ENCODE peak calls at places on chromosomes 4 and X, in six cellular contexts. C, J, A, M, O and V are unnamed samples.

GRCh38 chr4:8538703-8539567 is 41.3 kb upstream of the GPR78 start:
- DNase-seq in C (no peak), J (no peak), M (peak; percentile 33), O (no peak), A (peak; percentile 55), V (no peak)

GRCh38 chrX:153736871-153737441 is 12.3 kb downstream of the ABCD1 start:
- DNase-seq in J (no peak), O (no peak), C (no peak), M (no peak), A (no peak), V (no peak)

GRCh38 chr4:25421819-25422511 is 44.9 kb downstream of the ANAPC4 start:
- DNase-seq in O (no peak), A (no peak), J (no peak), M (no peak), C (no peak), V (no peak)

GRCh38 chrX:140274761-140275525 is 229.9 kb downstream of the SOX3 start:
- DNase-seq in J (no peak), C (no peak), M (peak; percentile 35), A (peak; percentile 18), O (no peak), V (no peak)

GRCh38 chr4:177228599-177228998 is 81.1 kb upstream of the NEIL3 start:
- DNase-seq in C (no peak), M (no peak), O (no peak), A (no peak), J (no peak), V (no peak)

GRCh38 chrX:105460366-105460765 is 239.9 kb upstream of the TEX13A start:
- DNase-seq in M (no peak), A (peak; percentile 34), C (no peak), J (no peak), O (no peak), V (no peak)

GRCh38 chrX:73069365-73070035 is 9.8 kb downstream of the PABPC1L2A start:
- DNase-seq in O (no peak), J (no peak), M (no peak), C (no peak), A (no peak), V (no peak)

GRCh38 chr4:101155859-101156430 is 191.4 kb downstream of the PPP3CA start:
- DNase-seq in J (no peak), C (no peak), M (no peak), O (no peak), A (no peak), V (no peak)

GRCh38 chrX:110301194-110301593 is 16.7 kb downstream of the AMMECR1 start:
- DNase-seq in M (no peak), C (no peak), O (no peak), A (no peak), J (no peak), V (no peak)

GRCh38 chrX:110133735-110134370 is 130.9 kb downstream of the TMEM164 start:
- DNase-seq in A (no peak), O (no peak), J (no peak), M (no peak), C (no peak), V (no peak)

GRCh38 chr4:8735236-8736082 is 136.2 kb downstream of the HMX1 start:
- DNase-seq in M (no peak), A (no peak), J (no peak), O (no peak), C (no peak), V (no peak)

GRCh38 chrX:127129510-127129909 is 310.0 kb downstream of the PRR32 start:
- DNase-seq in A (no peak), M (no peak), C (no peak), J (no peak), O (no peak), V (no peak)

GRCh38 chr4:184794470-184794869 is 31.3 kb downstream of the ACSL1 start:
- DNase-seq in M (no peak), C (no peak), O (no peak), J (no peak), A (no peak), V (no peak)

GRCh38 chr4:71769434-71769833 is 14.4 kb downstream of the GC start:
- DNase-seq in C (no peak), A (no peak), O (no peak), M (no peak), J (no peak), V (no peak)

GRCh38 chrX:1463581-1464281 is 11.0 kb upstream of the ASMTL start:
- DNase-seq in O (no peak), M (no peak), J (no peak), A (no peak), C (no peak), V (peak; percentile 65)

GRCh38 chrX:86910602-86911311 is 606.8 kb upstream of the KLHL4 start:
- DNase-seq in M (no peak), J (no peak), C (no peak), O (no peak), A (no peak), V (no peak)

GRCh38 chr4:58983887-58984286 is 1873.7 kb upstream of the IGFBP7 start:
- DNase-seq in M (no peak), A (no peak), C (no peak), O (no peak), J (no peak), V (no peak)

GRCh38 chrX:1535241-1536041 is 1.5 kb downstream of the P2RY8 start:
- DNase-seq in O (peak; percentile 66), M (no peak), A (no peak), J (no peak), C (peak; percentile 35), V (peak; percentile 84)

GRCh38 chrX:19684265-19684664 is 169.0 kb upstream of the MAP3K15 start:
- DNase-seq in M (peak; percentile 69), C (no peak), O (no peak), A (no peak), J (no peak), V (no peak)

GRCh38 chr4:132396636-132397035 is 752.5 kb upstream of the PCDH10 start:
- DNase-seq in J (no peak), M (no peak), O (no peak), A (peak; percentile 20), C (no peak), V (no peak)

GRCh38 chrX:153703036-153703370 is 15.3 kb downstream of the SLC6A8 start:
- DNase-seq in M (no peak), O (no peak), A (no peak), C (no peak), J (no peak), V (no peak)

GRCh38 chr4:33111106-33111505 is 2390.9 kb downstream of the PCDH7 start:
- DNase-seq in A (no peak), C (no peak), M (no peak), O (no peak), J (no peak), V (no peak)

GRCh38 chr4:104491826-104492771 is 2.6 kb downstream of the CXXC4 start:
- DNase-seq in J (peak; percentile 33), M (no peak), O (no peak), C (no peak), A (peak; percentile 54), V (no peak)

GRCh38 chr4:55347610-55348228 is 1.7 kb downstream of the SRD5A3 start:
- DNase-seq in C (no peak), J (no peak), M (no peak), O (no peak), A (no peak), V (no peak)

GRCh38 chrX:24026403-24026801 is 584 bp downstream of the KLHL15 start:
- DNase-seq in C (no peak), O (no peak), A (peak; percentile 25), J (no peak), M (peak; percentile 21), V (no peak)

GRCh38 chr4:147340111-147340510 is 140.8 kb upstream of the EDNRA start:
- DNase-seq in J (no peak), A (peak; percentile 80), C (no peak), M (no peak), O (no peak), V (no peak)

GRCh38 chr4:64158648-64159326 is 250.5 kb downstream of the TECRL start:
- DNase-seq in C (no peak), J (peak; percentile 62), O (peak; percentile 3), A (peak; percentile 72), M (peak; percentile 34), V (peak; percentile 84)

GRCh38 chrX:74924449-74925209 is 623 bp downstream of the NEXMIF start:
- DNase-seq in C (peak; percentile 29), J (peak; percentile 50), A (peak; percentile 1), M (no peak), O (no peak), V (peak; percentile 77)

GRCh38 chrX:132173647-132174046 is 45.6 kb downstream of the RAP2C start:
- DNase-seq in C (no peak), O (peak; percentile 6), A (no peak), M (no peak), J (no peak), V (no peak)

GRCh38 chr4:174120446-174121142 is 162.9 kb downstream of the FBXO8 start:
- DNase-seq in M (peak; percentile 60), O (peak; percentile 13), J (peak; percentile 32), C (no peak), A (peak; percentile 87), V (peak; percentile 63)

GRCh38 chr4:98566491-98567008 is 91.9 kb downstream of the TSPAN5 start:
- DNase-seq in M (no peak), O (no peak), A (peak; percentile 62), J (peak; percentile 52), C (no peak), V (no peak)

GRCh38 chr4:169766741-169767140 is 9.0 kb upstream of the HPF1 start:
- DNase-seq in C (no peak), J (no peak), M (no peak), O (no peak), A (no peak), V (peak; percentile 14)

GRCh38 chrX:30181353-30181752 is 34.0 kb upstream of the MAGEB2 start:
- DNase-seq in J (no peak), M (no peak), O (no peak), C (no peak), A (no peak), V (no peak)

GRCh38 chr4:127623755-127624087 is 9.0 kb upstream of the INTU start:
- DNase-seq in O (no peak), A (peak; percentile 26), C (no peak), J (no peak), M (no peak), V (no peak)

GRCh38 chrX:154097003-154097596 is 417 bp downstream of the MECP2 start:
- DNase-seq in C (peak; percentile 61), M (peak; percentile 64), J (peak; percentile 45), O (peak; percentile 64), A (peak; percentile 77), V (peak; percentile 87)

GRCh38 chr4:22901631-22902030 is 208.9 kb downstream of the GBA3 start:
- DNase-seq in A (no peak), C (no peak), O (no peak), M (no peak), J (no peak), V (no peak)